ENCODE peak calls at places on chromosomes 5 and 9, in nine cellular contexts. One of them, this sample, is unnamed.

GRCh38 chr5:150513375-150514309 is 5.7 kb downstream of the NDST1 start:
- DNase-seq in posterior cingulate gyrus: peak; percentile 59
- DNase-seq in natural killer cell: no peak
- DNase-seq in stimulated activated CD8-positive, alpha-beta memory T cell treated with anti-CD3 and anti-CD28 coated beads, Interleukin-2, amount 100 ng/mL, for 1 hour: no peak
- DNase-seq in stimulated activated CD4-positive, alpha-beta T cell treated with anti-CD3 and anti-CD28 coated beads, Interleukin-4, amount 100 ng/mL, for 4 hours: no peak
- DNase-seq in ELR: peak; percentile 48
- DNase-seq in COR-L47: peak; percentile 30
- DNase-seq in left ventricle myocardium inferior: no peak
- DNase-seq in endothelial cell: peak; percentile 38
- DNase-seq in this sample: no peak

GRCh38 chr5:96790851-96791513 is 16.8 kb downstream of the ERAP1 start:
- DNase-seq in endothelial cell: no peak
- DNase-seq in stimulated activated CD8-positive, alpha-beta memory T cell treated with anti-CD3 and anti-CD28 coated beads, Interleukin-2, amount 100 ng/mL, for 1 hour: no peak
- DNase-seq in ELR: peak; percentile 35
- DNase-seq in COR-L47: peak; percentile 82
- DNase-seq in natural killer cell: no peak
- DNase-seq in posterior cingulate gyrus: no peak
- DNase-seq in stimulated activated CD4-positive, alpha-beta T cell treated with anti-CD3 and anti-CD28 coated beads, Interleukin-4, amount 100 ng/mL, for 4 hours: no peak
- DNase-seq in left ventricle myocardium inferior: no peak
- DNase-seq in this sample: peak; percentile 63

GRCh38 chr5:14730881-14731280 is 66.4 kb downstream of the OTULIN start:
- DNase-seq in natural killer cell: no peak
- DNase-seq in left ventricle myocardium inferior: no peak
- DNase-seq in endothelial cell: no peak
- DNase-seq in ELR: no peak
- DNase-seq in stimulated activated CD8-positive, alpha-beta memory T cell treated with anti-CD3 and anti-CD28 coated beads, Interleukin-2, amount 100 ng/mL, for 1 hour: no peak
- DNase-seq in stimulated activated CD4-positive, alpha-beta T cell treated with anti-CD3 and anti-CD28 coated beads, Interleukin-4, amount 100 ng/mL, for 4 hours: no peak
- DNase-seq in posterior cingulate gyrus: no peak
- DNase-seq in COR-L47: no peak
- DNase-seq in this sample: no peak

GRCh38 chr9:137988051-137988450 is 110.5 kb downstream of the CACNA1B start:
- DNase-seq in stimulated activated CD8-positive, alpha-beta memory T cell treated with anti-CD3 and anti-CD28 coated beads, Interleukin-2, amount 100 ng/mL, for 1 hour: no peak
- DNase-seq in left ventricle myocardium inferior: no peak
- DNase-seq in posterior cingulate gyrus: no peak
- DNase-seq in COR-L47: no peak
- DNase-seq in ELR: no peak
- DNase-seq in stimulated activated CD4-positive, alpha-beta T cell treated with anti-CD3 and anti-CD28 coated beads, Interleukin-4, amount 100 ng/mL, for 4 hours: no peak
- DNase-seq in endothelial cell: no peak
- DNase-seq in natural killer cell: no peak
- DNase-seq in this sample: no peak

GRCh38 chr5:32504923-32505596 is 60.5 kb upstream of the ZFR start:
- DNase-seq in endothelial cell: peak; percentile 25
- DNase-seq in COR-L47: peak; percentile 79
- DNase-seq in left ventricle myocardium inferior: peak; percentile 70
- DNase-seq in stimulated activated CD4-positive, alpha-beta T cell treated with anti-CD3 and anti-CD28 coated beads, Interleukin-4, amount 100 ng/mL, for 4 hours: no peak
- DNase-seq in posterior cingulate gyrus: peak; percentile 67
- DNase-seq in natural killer cell: no peak
- DNase-seq in stimulated activated CD8-positive, alpha-beta memory T cell treated with anti-CD3 and anti-CD28 coated beads, Interleukin-2, amount 100 ng/mL, for 1 hour: no peak
- DNase-seq in ELR: peak; percentile 33
- DNase-seq in this sample: peak; percentile 94

GRCh38 chr9:69430206-69430605 is 105.2 kb downstream of the ENTREP1 start:
- DNase-seq in natural killer cell: no peak
- DNase-seq in left ventricle myocardium inferior: no peak
- DNase-seq in endothelial cell: no peak
- DNase-seq in stimulated activated CD8-positive, alpha-beta memory T cell treated with anti-CD3 and anti-CD28 coated beads, Interleukin-2, amount 100 ng/mL, for 1 hour: no peak
- DNase-seq in posterior cingulate gyrus: no peak
- DNase-seq in COR-L47: no peak
- DNase-seq in stimulated activated CD4-positive, alpha-beta T cell treated with anti-CD3 and anti-CD28 coated beads, Interleukin-4, amount 100 ng/mL, for 4 hours: no peak
- DNase-seq in ELR: no peak
- DNase-seq in this sample: no peak

GRCh38 chr9:71353723-71354122 is 232.3 kb upstream of the TRPM3 start:
- DNase-seq in endothelial cell: no peak
- DNase-seq in COR-L47: no peak
- DNase-seq in ELR: peak; percentile 8
- DNase-seq in left ventricle myocardium inferior: no peak
- DNase-seq in stimulated activated CD8-positive, alpha-beta memory T cell treated with anti-CD3 and anti-CD28 coated beads, Interleukin-2, amount 100 ng/mL, for 1 hour: no peak
- DNase-seq in natural killer cell: no peak
- DNase-seq in stimulated activated CD4-positive, alpha-beta T cell treated with anti-CD3 and anti-CD28 coated beads, Interleukin-4, amount 100 ng/mL, for 4 hours: no peak
- DNase-seq in posterior cingulate gyrus: no peak
- DNase-seq in this sample: peak; percentile 18

GRCh38 chr5:36607114-36607561 is 732 bp downstream of the SLC1A3 start:
- DNase-seq in endothelial cell: peak; percentile 35
- DNase-seq in posterior cingulate gyrus: peak; percentile 24
- DNase-seq in left ventricle myocardium inferior: peak; percentile 42
- DNase-seq in natural killer cell: no peak
- DNase-seq in COR-L47: no peak
- DNase-seq in ELR: peak; percentile 62
- DNase-seq in stimulated activated CD8-positive, alpha-beta memory T cell treated with anti-CD3 and anti-CD28 coated beads, Interleukin-2, amount 100 ng/mL, for 1 hour: no peak
- DNase-seq in stimulated activated CD4-positive, alpha-beta T cell treated with anti-CD3 and anti-CD28 coated beads, Interleukin-4, amount 100 ng/mL, for 4 hours: no peak
- DNase-seq in this sample: peak; percentile 30